ENCODE peak calls at places on chromosome 1, in seven cellular contexts. W is endothelial cell of umbilical vein, E is stomach, N is aorta, F is HAP-1, X is IMR-90, C is colonic mucosa. T is an unnamed sample. For H3K4me1, the result is how much of the 10 kb centered on the place peaks cover.

GRCh38 chr1:160047116-160047991 is 15.6 kb upstream of the PIGM start:
- DNase-seq in X (no peak), N (no peak), W (no peak), C (no peak), F (no peak), E (no peak), T (no peak)

GRCh38 chr1:24344090-24344742 is 25.1 kb downstream of the GRHL3 start:
- DNase-seq in X (no peak), C (no peak), E (no peak), W (no peak), F (no peak), N (no peak), T (peak)

GRCh38 chr1:162587347-162587746 is 25.8 kb downstream of the UAP1 start:
- DNase-seq in N (no peak), X (no peak), C (no peak), F (no peak), E (peak), W (no peak), T (no peak)

GRCh38 chr1:108704501-108704900 is 8.2 kb upstream of the FNDC7 start:
- DNase-seq in N (no peak), X (peak), E (no peak), W (peak), F (no peak), C (no peak), T (peak)

GRCh38 chr1:155892801-155893200 is 18.3 kb downstream of the RIT1 start:
- DNase-seq in E (no peak), W (peak), F (no peak), N (no peak), C (no peak), X (peak), T (peak)

GRCh38 chr1:94279462-94279861 is 42.1 kb upstream of the ARHGAP29 start:
- DNase-seq in F (no peak), C (no peak), W (no peak), X (no peak), E (no peak), N (no peak), T (no peak)

GRCh38 chr1:206686486-206687249 is 2.0 kb downstream of the MAPKAPK2 start:
- DNase-seq in E (no peak), X (no peak), N (no peak), F (no peak), C (no peak), W (no peak), T (no peak)

GRCh38 chr1:17925838-17926237 is 170.7 kb downstream of the ACTL8 start:
- DNase-seq in N (no peak), W (no peak), C (no peak), F (no peak), X (no peak), E (no peak), T (no peak)

DNA sequence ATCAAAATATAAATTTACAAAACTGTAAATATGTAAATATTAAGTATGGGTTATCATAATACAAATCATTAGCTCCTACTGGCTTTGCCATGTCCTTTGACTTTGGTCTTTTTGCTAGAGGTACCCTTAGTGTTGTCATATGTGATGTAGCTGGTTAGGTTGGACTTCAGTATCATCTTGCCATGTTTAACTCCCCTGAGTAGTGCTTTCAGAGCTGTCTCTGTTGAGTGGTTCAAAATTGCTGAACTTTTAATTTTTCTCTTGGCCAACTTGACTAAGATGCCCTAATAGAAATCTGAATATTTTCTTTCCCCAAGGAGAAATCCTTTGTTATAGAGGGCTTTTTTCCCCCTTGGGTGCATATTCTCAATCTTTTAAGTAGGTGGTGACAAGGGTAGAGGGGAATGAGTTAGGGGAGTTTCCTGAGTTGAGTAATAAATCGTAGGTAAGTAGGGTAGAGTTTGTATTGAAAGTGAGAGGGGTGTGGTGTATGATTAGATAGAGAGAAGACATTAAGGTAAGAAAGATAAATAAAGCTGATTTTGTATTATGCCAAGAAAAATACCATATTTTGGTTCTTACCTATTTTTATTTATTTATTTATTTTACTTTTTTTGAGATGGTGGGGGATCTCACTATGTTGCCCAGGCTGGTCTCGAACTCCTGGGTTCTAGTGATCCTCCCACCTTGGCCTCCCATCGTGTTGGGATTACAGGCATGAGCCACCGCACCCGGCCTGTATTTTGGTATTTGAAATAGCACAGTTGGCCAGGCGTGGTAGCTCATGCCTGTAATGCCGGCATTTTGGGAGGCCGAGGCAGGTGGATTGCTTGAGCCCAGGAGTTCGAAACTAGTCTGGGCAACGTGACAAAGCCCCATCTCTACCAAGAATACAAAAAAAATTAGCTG is 21.8 kb downstream of the RPRD2 start:
- DNase-seq in X (no peak), W (no peak), F (no peak), C (no peak), N (no peak), E (no peak), T (no peak)
- H3K4me1 ChIP-seq in X (under half), W (under half), F (under half), C (under half), N (under half), E (under half), T (under half)

GRCh38 chr1:201459775-201460174 is 9.2 kb downstream of the PHLDA3 start:
- DNase-seq in N (no peak), W (no peak), E (no peak), X (no peak), C (no peak), F (no peak), T (no peak)
- H3K4me1 ChIP-seq in N (under half), W (under half), E (under half), X (under half), C (under half), F (under half), T (half or more)

GRCh38 chr1:19485362-19486187 is at the start of gene CAPZB:
- DNase-seq in X (peak), E (peak), W (peak), N (peak), F (peak), C (peak), T (peak)

GRCh38 chr1:19483261-19483660 is 2.1 kb downstream of the CAPZB start:
- DNase-seq in E (no peak), F (no peak), C (no peak), N (no peak), X (no peak), W (no peak), T (no peak)

GRCh38 chr1:19483691-19484090 is 1.6 kb downstream of the CAPZB start:
- DNase-seq in E (no peak), N (no peak), C (no peak), X (no peak), F (no peak), W (no peak), T (no peak)

GRCh38 chr1:19484793-19485361 is 462 bp downstream of the CAPZB start:
- DNase-seq in E (no peak), C (no peak), N (no peak), X (no peak), F (no peak), W (peak), T (peak)

GRCh38 chr1:19484338-19484792 is 974 bp downstream of the CAPZB start:
- DNase-seq in C (no peak), N (no peak), W (peak), E (no peak), F (no peak), X (no peak), T (no peak)
- H3K4me1 ChIP-seq in C (under half), N (under half), W (under half), E (half or more), F (under half), X (under half), T (under half)

DNA sequence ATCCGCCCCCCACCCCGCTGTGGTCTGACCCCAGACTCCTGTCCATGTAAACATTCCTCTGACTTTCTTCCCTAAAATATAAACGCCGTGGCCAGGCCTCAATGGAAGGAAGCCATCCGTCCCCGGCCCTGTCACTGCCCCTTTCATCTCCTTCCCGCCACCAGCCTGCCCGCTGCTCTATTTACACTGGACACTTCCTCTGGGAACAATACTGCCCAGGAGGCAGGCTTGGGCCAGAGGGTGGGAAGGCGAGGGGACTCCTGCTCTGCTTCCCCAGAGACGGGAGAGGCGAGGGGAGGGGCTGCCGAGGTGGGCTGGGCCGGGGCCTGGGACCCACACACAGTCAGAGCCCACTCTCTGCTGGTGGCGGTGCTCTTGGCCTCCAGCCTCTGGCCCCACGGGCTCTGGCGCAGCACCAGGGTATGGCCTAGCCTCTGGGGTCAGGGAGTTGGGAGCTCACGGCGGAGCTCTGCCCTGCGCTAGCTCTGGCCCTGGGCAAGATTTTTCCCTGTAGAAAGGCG is 128.1 kb downstream of the CASZ1 start:
- DNase-seq in F (no peak), E (peak), N (no peak), W (peak), C (no peak), X (no peak), T (peak)
- H3K4me1 ChIP-seq in F (under half), E (half or more), N (under half), W (under half), C (under half), X (under half), T (under half)